ENCODE peak calls at places on chromosome 14, in ten cellular contexts. E, Q, B, W, F, N, S, C, P and U are unnamed samples.
A peak's percentile ranks its signal among the peaks of the same experiment; 100 is the strongest.

GRCh38 chr14:76917759-76918175 is 91.6 kb downstream of the LRRC74A start:
- DNase-seq in E (peak; percentile 53), Q (peak; percentile 21), B (no peak), W (no peak), F (no peak), N (no peak), S (peak; percentile 65), C (peak; percentile 76), P (peak; percentile 78), U (peak; percentile 71)

GRCh38 chr14:53093206-53093605 is 59.9 kb downstream of the DDHD1 start:
- DNase-seq in E (no peak), Q (no peak), B (no peak), W (peak; percentile 64), F (no peak), N (no peak), S (no peak), C (no peak), P (no peak), U (no peak)

GRCh38 chr14:22515961-22516360 is 73.1 kb downstream of the DAD1 start:
- DNase-seq in E (no peak), Q (no peak), B (no peak), W (no peak), F (no peak), N (no peak), S (no peak), C (no peak), P (no peak), U (no peak)

GRCh38 chr14:23577710-23578392 is 739 bp downstream of the JPH4 start:
- DNase-seq in E (no peak), Q (no peak), B (no peak), W (no peak), F (no peak), N (peak; percentile 63), S (peak; percentile 11), C (no peak), P (no peak), U (no peak)

GRCh38 chr14:81384900-81385299 is 15.2 kb downstream of the STON2 start:
- DNase-seq in E (no peak), Q (peak; percentile 95), B (peak; percentile 62), W (no peak), F (peak; percentile 95), N (peak; percentile 7), S (no peak), C (peak; percentile 29), P (no peak), U (no peak)

GRCh38 chr14:45251912-45252311 is 1.1 kb downstream of the MIS18BP1 start:
- DNase-seq in E (no peak), Q (peak; percentile 13), B (peak; percentile 39), W (peak; percentile 2), F (no peak), N (peak; percentile 5), S (no peak), C (peak; percentile 25), P (no peak), U (no peak)

GRCh38 chr14:25215607-25216006 is 165.7 kb upstream of the STXBP6 start:
- DNase-seq in E (no peak), Q (no peak), B (no peak), W (no peak), F (no peak), N (no peak), S (no peak), C (no peak), P (no peak), U (no peak)

GRCh38 chr14:70821916-70822705 is 12.8 kb upstream of the MAP3K9 start:
- DNase-seq in E (peak; percentile 78), Q (peak; percentile 66), B (peak; percentile 41), W (peak; percentile 35), F (peak; percentile 54), N (peak; percentile 84), S (peak; percentile 56), C (peak; percentile 71), P (peak; percentile 81), U (peak; percentile 73)

GRCh38 chr14:59245809-59246295 is 57.4 kb downstream of the DAAM1 start:
- DNase-seq in E (no peak), Q (no peak), B (no peak), W (no peak), F (no peak), N (no peak), S (no peak), C (no peak), P (no peak), U (no peak)

GRCh38 chr14:68977741-68978549 is 1.2 kb downstream of the ACTN1 start:
- DNase-seq in E (peak; percentile 74), Q (peak; percentile 95), B (peak; percentile 95), W (peak; percentile 95), F (peak; percentile 92), N (peak; percentile 75), S (peak; percentile 44), C (peak; percentile 63), P (peak; percentile 82), U (peak; percentile 81)

GRCh38 chr14:74950795-74951442 is 4.5 kb downstream of the PGF start:
- DNase-seq in E (no peak), Q (no peak), B (no peak), W (peak; percentile 48), F (no peak), N (no peak), S (peak; percentile 36), C (no peak), P (no peak), U (no peak)

GRCh38 chr14:105019861-105020814 is 745 bp downstream of the CDCA4 start:
- DNase-seq in E (peak; percentile 73), Q (peak; percentile 42), B (no peak), W (peak; percentile 49), F (no peak), N (peak; percentile 73), S (peak; percentile 39), C (peak; percentile 39), P (peak; percentile 24), U (peak; percentile 61)
- TF ChIP-seq CTCF in E (no peak), Q (no peak), B (no peak), W (peak; percentile 30), F (no peak), N (peak; percentile 5), S (no peak), C (no peak), P (no peak), U (no peak)

DNA sequence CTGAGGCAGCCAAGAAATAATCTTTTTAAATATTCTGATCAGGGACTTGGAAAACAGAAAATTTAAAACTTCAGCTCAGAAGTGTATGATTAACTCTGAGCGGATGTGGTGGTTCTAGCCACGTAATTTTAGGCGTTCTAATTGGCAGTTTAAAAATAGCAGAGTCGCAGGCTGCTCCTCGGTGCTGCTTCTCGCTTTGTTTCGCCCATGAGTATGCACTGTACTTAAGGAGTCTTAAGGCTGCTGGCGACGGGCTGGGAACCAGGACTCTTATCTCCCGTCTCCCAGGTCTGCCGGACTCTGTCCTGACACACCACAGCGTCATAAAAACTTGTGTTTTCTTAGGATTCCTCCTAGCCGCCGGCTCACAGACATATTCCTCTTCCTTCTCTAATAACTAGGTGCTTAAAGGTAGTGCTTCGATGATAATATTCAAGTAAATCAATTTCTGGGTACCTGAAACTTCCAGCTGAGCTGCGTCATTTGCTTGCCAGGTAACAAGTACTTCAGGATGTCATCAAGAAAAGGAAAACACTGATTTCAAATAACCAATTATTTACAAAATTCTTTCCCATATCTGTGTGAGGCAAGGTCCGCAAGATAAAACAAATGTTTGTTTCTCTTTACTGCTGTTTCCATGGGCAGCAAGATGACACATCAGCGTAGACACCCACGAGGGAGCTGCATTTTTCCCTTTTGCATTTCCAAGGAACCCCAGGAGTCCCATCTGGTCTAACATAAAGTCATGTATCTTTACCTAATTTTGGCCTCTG is 113.2 kb upstream of the PELI2 start:
- DNase-seq in E (peak; percentile 82), Q (peak; percentile 91), B (no peak), W (peak; percentile 77), F (peak; percentile 90), N (peak; percentile 44), S (peak; percentile 53), C (no peak), P (no peak), U (peak; percentile 52)
- H3K27me3 ChIP-seq in E (no peaks in the 10 kb centered on the region), Q (no peaks in the 10 kb centered on the region), B (peaks cover 8% of the 10 kb centered on the region), W (no peaks in the 10 kb centered on the region), F (no peaks in the 10 kb centered on the region), N (no peaks in the 10 kb centered on the region), S (no peaks in the 10 kb centered on the region), C (no peaks in the 10 kb centered on the region), P (no peaks in the 10 kb centered on the region), U (no peaks in the 10 kb centered on the region)

GRCh38 chr14:100296106-100296651 is 10.1 kb downstream of the SLC25A29 start:
- DNase-seq in E (no peak), Q (no peak), B (no peak), W (no peak), F (no peak), N (no peak), S (no peak), C (no peak), P (no peak), U (peak; percentile 38)

GRCh38 chr14:100295376-100296105 is 10.7 kb downstream of the SLC25A29 start:
- DNase-seq in E (no peak), Q (no peak), B (no peak), W (no peak), F (no peak), N (no peak), S (no peak), C (no peak), P (no peak), U (no peak)

GRCh38 chr14:100299238-100299560 is 7.0 kb downstream of the SLC25A29 start:
- DNase-seq in E (no peak), Q (no peak), B (no peak), W (no peak), F (no peak), N (no peak), S (no peak), C (no peak), P (no peak), U (peak; percentile 13)

GRCh38 chr14:100298551-100299237 is 7.5 kb downstream of the SLC25A29 start:
- DNase-seq in E (no peak), Q (no peak), B (no peak), W (no peak), F (no peak), N (no peak), S (no peak), C (no peak), P (no peak), U (peak; percentile 36)

GRCh38 chr14:100297320-100298300 is 8.6 kb downstream of the SLC25A29 start:
- DNase-seq in E (peak; percentile 87), Q (peak; percentile 83), B (no peak), W (peak; percentile 88), F (peak; percentile 77), N (no peak), S (peak; percentile 76), C (no peak), P (peak; percentile 80), U (peak; percentile 82)
- H3K27ac ChIP-seq in E (peak overlapping the region; percentile 57), Q (peak overlapping the region; percentile 22), B (no peak overlapping the region), W (peak overlapping the region; percentile 58), F (no peak overlapping the region), N (no peak overlapping the region), S (peak overlapping the region; percentile 81), C (no peak overlapping the region), P (peak overlapping the region; percentile 86), U (peak overlapping the region; percentile 76)

DNA sequence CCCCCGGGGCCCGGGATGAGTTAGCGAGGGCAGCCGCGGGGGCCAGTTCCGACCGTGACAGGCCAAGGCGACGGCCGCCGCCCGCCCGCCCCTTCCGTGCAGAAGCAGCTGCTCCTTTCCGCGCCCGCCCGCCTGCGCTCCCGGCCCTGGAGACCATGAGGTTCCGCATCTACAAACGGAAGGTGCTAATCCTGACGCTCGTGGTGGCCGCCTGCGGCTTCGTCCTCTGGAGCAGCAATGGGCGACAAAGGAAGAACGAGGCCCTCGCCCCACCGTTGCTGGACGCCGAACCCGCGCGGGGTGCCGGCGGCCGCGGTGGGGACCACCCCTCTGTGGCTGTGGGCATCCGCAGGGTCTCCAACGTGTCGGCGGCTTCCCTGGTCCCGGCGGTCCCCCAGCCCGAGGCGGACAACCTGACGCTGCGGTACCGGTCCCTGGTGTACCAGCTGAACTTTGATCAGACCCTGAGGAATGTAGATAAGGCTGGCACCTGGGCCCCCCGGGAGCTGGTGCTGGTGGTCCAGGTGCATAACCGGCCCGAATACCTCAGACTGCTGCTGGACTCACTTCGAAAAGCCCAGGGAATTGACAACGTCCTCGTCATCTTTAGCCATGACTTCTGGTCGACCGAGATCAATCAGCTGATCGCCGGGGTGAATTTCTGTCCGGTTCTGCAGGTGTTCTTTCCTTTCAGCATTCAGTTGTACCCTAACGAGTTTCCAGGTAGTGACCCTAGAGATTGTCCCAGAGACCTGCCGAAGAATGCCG is 699 bp downstream of the MGAT2 start:
- DNase-seq in E (peak; percentile 86), Q (peak; percentile 68), B (peak; percentile 43), W (peak; percentile 28), F (peak; percentile 35), N (peak; percentile 79), S (peak; percentile 63), C (peak; percentile 83), P (peak; percentile 67), U (peak; percentile 90)
- TF ChIP-seq CTCF in E (no peak), Q (no peak), B (no peak), W (no peak), F (no peak), N (no peak), S (no peak), C (no peak), P (no peak), U (no peak)